ENCODE peak calls at places on chromosomes 11 and 22, in ten cellular contexts. A is esophagus muscularis mucosa; Y is mucosa of descending colon; K is PC-9; B is CD8-positive, alpha-beta T cell; E is IMR-90; Z is GM12865; Q is Peyer's patch; T is BJ; D is GM20000. W is an unnamed sample.

GRCh38 chr22:19851291-19852176 is 3.1 kb downstream of the GNB1L start:
- DNase-seq in T (no peak), Z (no peak), Y (no peak), A (peak), D (no peak), Q (no peak), K (no peak), B (no peak), E (no peak), W (no peak)

GRCh38 chr11:61659413-61660196 is 20.6 kb upstream of the DAGLA start:
- DNase-seq in B (no peak), Z (no peak), D (no peak), A (no peak), E (no peak), T (no peak), Y (no peak), Q (no peak), K (no peak), W (no peak)

GRCh38 chr22:37175414-37176144 is 12.5 kb downstream of the C1QTNF6 start:
- DNase-seq in E (no peak), D (no peak), K (no peak), A (no peak), B (no peak), Q (peak), Y (no peak), T (no peak), Z (no peak), W (no peak)

GRCh38 chr11:18600915-18601569 is 1.5 kb downstream of the MISFA start:
- DNase-seq in T (no peak), Y (no peak), E (no peak), K (no peak), D (no peak), A (no peak), Z (no peak), B (no peak), Q (no peak), W (no peak)

GRCh38 chr11:120688166-120688565 is 176.6 kb downstream of the GRIK4 start:
- DNase-seq in D (no peak), B (no peak), K (no peak), A (no peak), Z (no peak), Q (no peak), Y (no peak), T (no peak), E (no peak), W (no peak)

GRCh38 chr11:77557553-77557952 is 32.2 kb upstream of the AQP11 start:
- DNase-seq in Y (no peak), B (no peak), D (peak), A (no peak), Z (peak), T (no peak), K (no peak), Q (no peak), E (peak), W (no peak)

GRCh38 chr22:23054531-23055257 is 15.6 kb upstream of the GNAZ start:
- DNase-seq in Y (no peak), T (no peak), Q (peak), B (no peak), A (peak), Z (peak), D (peak), E (no peak), K (no peak), W (no peak)

GRCh38 chr11:30585067-30585891 is 874 bp downstream of the MPPED2 start:
- DNase-seq in D (peak), T (no peak), Y (peak), K (no peak), E (no peak), A (no peak), Z (no peak), Q (peak), B (no peak), W (peak)

GRCh38 chr11:113477321-113477720 is 2.1 kb upstream of the DRD2 start:
- DNase-seq in Y (no peak), K (no peak), Z (peak), E (no peak), T (no peak), A (no peak), D (no peak), B (no peak), Q (no peak), W (no peak)

GRCh38 chr11:3808846-3809623 is 675 bp downstream of the PGAP2 start:
- DNase-seq in D (peak), K (peak), E (peak), A (no peak), Z (peak), Q (no peak), T (no peak), Y (no peak), B (peak), W (no peak)

GRCh38 chr11:12813371-12814225 is 139.4 kb downstream of the TEAD1 start:
- DNase-seq in Z (no peak), E (peak), T (no peak), K (peak), D (no peak), Q (peak), A (no peak), B (no peak), Y (no peak), W (no peak)

GRCh38 chr11:61004037-61004641 is 32.7 kb downstream of the CD6 start:
- DNase-seq in Y (no peak), T (no peak), A (no peak), K (no peak), E (peak), B (peak), D (no peak), Q (no peak), Z (no peak), W (no peak)

GRCh38 chr11:25211635-25212251 is 714.9 kb downstream of the LUZP2 start:
- DNase-seq in E (no peak), D (no peak), A (no peak), Q (no peak), K (peak), Y (no peak), T (no peak), B (no peak), Z (no peak), W (no peak)

GRCh38 chr11:57513446-57513795 is 2.1 kb downstream of the SLC43A1 start:
- DNase-seq in D (no peak), K (no peak), Y (no peak), B (no peak), T (no peak), A (no peak), Z (no peak), E (no peak), Q (no peak), W (no peak)

GRCh38 chr11:111456086-111456858 is 55.9 kb downstream of the BTG4 start:
- DNase-seq in Z (no peak), K (no peak), T (no peak), D (no peak), Y (no peak), B (no peak), A (peak), Q (no peak), E (no peak), W (no peak)

GRCh38 chr11:1696608-1697570 is at the start of gene KRTAP5-6:
- DNase-seq in B (no peak), E (no peak), Y (no peak), Q (no peak), K (no peak), T (no peak), A (no peak), Z (no peak), D (no peak), W (no peak)

GRCh38 chr11:77726524-77726923 is 88.9 kb upstream of the CLNS1A start:
- DNase-seq in Z (peak), Q (no peak), Y (no peak), B (no peak), A (no peak), D (peak), E (no peak), K (no peak), T (no peak), W (no peak)

GRCh38 chr22:43917523-43917922 is 6.1 kb upstream of the PNPLA3 start:
- DNase-seq in Y (no peak), A (no peak), K (no peak), D (no peak), Z (no peak), B (no peak), E (no peak), T (no peak), Q (no peak), W (no peak)

GRCh38 chr22:49609207-49609876 is 218.3 kb downstream of the BRD1 start:
- DNase-seq in A (no peak), B (no peak), D (no peak), Q (peak), T (no peak), E (no peak), Z (no peak), K (no peak), Y (peak), W (no peak)

GRCh38 chr22:45207981-45208664 is 32.6 kb downstream of the KIAA0930 start:
- DNase-seq in A (no peak), Q (peak), K (no peak), T (no peak), D (no peak), Z (no peak), Y (no peak), B (no peak), E (peak), W (no peak)

GRCh38 chr11:11535611-11536010 is 86.2 kb downstream of the GALNT18 start:
- DNase-seq in Q (no peak), T (no peak), A (no peak), Z (no peak), E (no peak), D (no peak), Y (no peak), B (no peak), K (no peak), W (no peak)

GRCh38 chr22:36493690-36494110 is 12.3 kb upstream of the TXN2 start:
- DNase-seq in Y (peak), K (no peak), D (peak), B (no peak), E (no peak), A (no peak), T (no peak), Q (no peak), Z (peak), W (no peak)

GRCh38 chr11:10540546-10540914 is 457 bp downstream of the RNF141 start:
- DNase-seq in T (no peak), Y (no peak), Q (no peak), K (no peak), E (peak), Z (no peak), A (no peak), D (no peak), B (no peak), W (no peak)

GRCh38 chr11:12137938-12138731 is 27.7 kb downstream of the MICAL2 start:
- DNase-seq in Y (no peak), Q (no peak), K (no peak), E (peak), D (no peak), Z (no peak), A (no peak), B (no peak), T (no peak), W (no peak)

GRCh38 chr11:44863231-44863630 is 87.5 kb downstream of the TP53I11 start:
- DNase-seq in Z (no peak), D (no peak), A (no peak), E (no peak), K (no peak), Q (peak), T (no peak), B (no peak), Y (no peak), W (no peak)

GRCh38 chr11:104142701-104143100 is 21.2 kb downstream of the PDGFD start:
- DNase-seq in D (no peak), Q (no peak), E (no peak), A (no peak), K (no peak), Z (no peak), T (no peak), Y (no peak), B (no peak), W (no peak)

GRCh38 chr22:29208879-29209623 is 3.4 kb downstream of the EMID1 start:
- DNase-seq in K (no peak), Y (no peak), Z (no peak), B (no peak), Q (no peak), T (no peak), A (no peak), D (no peak), E (no peak), W (no peak)

DNA sequence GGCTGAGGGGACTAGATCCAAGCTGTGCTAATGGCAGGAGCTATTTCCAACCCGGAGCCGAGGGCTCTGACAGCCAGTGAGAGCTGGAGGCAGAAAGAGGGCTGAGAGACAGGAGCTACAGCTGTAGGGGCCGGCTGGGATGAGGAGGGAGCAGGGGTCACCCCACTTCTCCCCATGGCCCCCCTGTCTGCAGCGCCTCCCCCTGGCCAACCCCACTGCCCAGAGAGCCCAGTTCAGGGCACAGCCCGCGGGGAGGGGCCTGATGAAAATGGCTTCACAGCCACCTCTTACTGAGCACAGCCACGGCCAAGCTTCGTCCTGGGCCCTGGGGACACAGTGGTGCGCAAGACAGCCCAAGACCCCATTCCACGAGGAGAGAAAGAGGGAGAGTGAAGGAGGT is 27.9 kb downstream of the RPL3 start:
- DNase-seq in Z (no peak), K (no peak), A (no peak), B (no peak), D (no peak), T (no peak), E (no peak), Y (no peak), Q (no peak), W (no peak)
- TF ChIP-seq CTCF in Z (peak), K (no peak), A (no peak), B (no peak), D (no peak), T (no peak), E (peak), Y (no peak), Q (no peak), W (peak)

GRCh38 chr11:116724813-116725212 is 48.0 kb downstream of the BUD13 start:
- DNase-seq in Q (peak), B (no peak), Y (no peak), T (no peak), E (no peak), A (no peak), Z (no peak), K (no peak), D (no peak), W (no peak)
- TF ChIP-seq CTCF in Q (no peak), B (no peak), Y (no peak), T (no peak), E (no peak), A (no peak), Z (no peak), K (no peak), D (no peak), W (no peak)

GRCh38 chr11:87432006-87432405 is 394.3 kb downstream of the TMEM135 start:
- DNase-seq in T (peak), B (no peak), A (no peak), Q (no peak), D (no peak), Z (no peak), E (peak), Y (no peak), K (no peak), W (no peak)

GRCh38 chr11:87437844-87438223 is 400.1 kb downstream of the TMEM135 start:
- DNase-seq in T (peak), K (peak), Y (no peak), D (no peak), B (no peak), Q (no peak), Z (no peak), A (no peak), E (peak), W (no peak)

GRCh38 chr11:87431386-87431785 is 393.7 kb downstream of the TMEM135 start:
- DNase-seq in K (no peak), A (peak), Y (no peak), Q (no peak), Z (no peak), B (no peak), T (no peak), E (no peak), D (no peak), W (no peak)

GRCh38 chr11:87439981-87440760 is 402.4 kb downstream of the TMEM135 start:
- DNase-seq in T (peak), D (no peak), K (no peak), Z (no peak), A (no peak), Q (no peak), Y (no peak), B (no peak), E (no peak), W (no peak)

GRCh38 chr11:87437133-87437843 is 399.6 kb downstream of the TMEM135 start:
- DNase-seq in Y (no peak), Q (no peak), T (no peak), Z (no peak), D (no peak), E (no peak), K (no peak), B (no peak), A (peak), W (no peak)
- TF ChIP-seq CTCF in Y (no peak), Q (no peak), T (no peak), Z (no peak), D (no peak), E (no peak), K (no peak), B (no peak), A (no peak), W (no peak)

DNA sequence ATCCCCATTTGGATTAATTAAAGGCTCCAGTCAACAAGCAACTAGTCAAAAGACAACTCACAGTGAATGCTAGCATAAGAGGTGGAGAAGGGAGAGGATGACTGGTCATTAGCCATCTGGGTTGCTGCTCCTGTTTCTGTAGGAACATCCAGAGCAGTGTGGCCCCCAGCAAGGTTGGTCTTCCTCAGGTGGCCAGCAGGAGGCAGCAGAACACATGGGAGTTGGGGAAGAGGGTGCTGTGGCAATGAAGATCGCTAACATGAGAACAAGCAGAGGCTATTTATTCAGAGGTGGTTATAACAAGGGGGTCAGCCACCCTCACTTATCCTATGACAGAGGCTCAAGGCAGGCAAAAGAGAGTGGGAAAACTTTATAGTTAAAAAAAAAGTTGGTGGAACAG is 21.3 kb downstream of the IZUMO1R start:
- DNase-seq in E (peak), Y (peak), Q (peak), B (peak), K (peak), A (no peak), Z (peak), T (no peak), D (peak), W (no peak)
- TF ChIP-seq CTCF in E (peak), Y (no peak), Q (peak), B (no peak), K (peak), A (no peak), Z (peak), T (peak), D (peak), W (peak)

DNA sequence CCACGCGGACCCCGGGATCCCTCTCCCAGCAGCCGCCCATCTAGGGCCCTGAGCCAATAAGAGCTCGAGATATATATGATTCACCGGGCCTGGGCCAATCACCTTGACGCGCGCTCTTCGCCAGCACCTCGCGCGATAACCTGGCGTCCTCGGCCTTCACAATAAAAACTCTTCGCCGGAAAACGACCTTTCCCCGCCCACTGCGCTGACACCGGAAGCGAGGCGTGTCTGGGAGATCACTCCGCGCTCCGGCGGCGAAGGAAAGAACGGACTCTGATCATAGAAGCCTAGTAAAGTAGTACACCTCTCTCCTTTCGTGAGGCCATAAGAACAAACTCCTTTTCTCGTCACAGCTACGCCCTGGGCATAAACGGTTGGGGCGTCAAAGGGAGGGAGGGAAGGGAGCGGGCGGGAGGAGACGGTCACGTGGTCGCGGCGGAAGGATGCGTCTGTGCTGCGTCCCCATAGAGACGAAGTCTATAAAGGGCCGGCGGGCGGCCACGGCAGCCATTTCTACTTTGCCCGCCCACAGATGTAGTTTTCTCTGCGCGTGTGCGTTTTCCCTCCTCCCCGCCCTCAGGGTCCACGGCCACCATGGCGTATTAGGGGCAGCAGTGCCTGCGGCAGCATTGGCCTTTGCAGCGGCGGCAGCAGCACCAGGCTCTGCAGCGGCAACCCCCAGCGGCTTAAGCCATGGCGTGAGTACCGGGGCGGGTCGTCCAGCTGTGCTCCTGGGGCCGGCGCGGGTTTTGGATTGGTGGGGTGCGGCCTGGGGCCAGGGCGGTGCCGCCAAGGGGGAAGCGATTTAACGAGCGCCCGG is at the start of gene ATF4:
- DNase-seq in Y (peak), K (peak), Q (peak), E (peak), Z (peak), A (peak), T (peak), D (peak), B (peak), W (peak)
- TF ChIP-seq CTCF in Y (no peak), K (no peak), Q (no peak), E (no peak), Z (no peak), A (no peak), T (no peak), D (no peak), B (no peak), W (no peak)

GRCh38 chr11:130710022-130710421 is 206.3 kb downstream of the SNX19 start:
- DNase-seq in Q (no peak), A (peak), K (no peak), D (no peak), Y (no peak), E (peak), B (no peak), Z (no peak), T (no peak), W (no peak)

GRCh38 chr11:130710442-130711101 is 205.7 kb downstream of the SNX19 start:
- DNase-seq in D (no peak), B (no peak), E (peak), Y (no peak), Z (peak), A (no peak), K (no peak), Q (no peak), T (no peak), W (no peak)

GRCh38 chr11:130709531-130709930 is 206.7 kb downstream of the SNX19 start:
- DNase-seq in D (no peak), A (peak), E (no peak), Q (no peak), Y (no peak), Z (no peak), K (no peak), B (no peak), T (no peak), W (no peak)

GRCh38 chr11:130712480-130712879 is 203.8 kb downstream of the SNX19 start:
- DNase-seq in Q (no peak), T (no peak), B (no peak), E (no peak), Z (no peak), Y (no peak), A (no peak), D (no peak), K (no peak), W (no peak)

GRCh38 chr11:130711193-130711592 is 205.1 kb downstream of the SNX19 start:
- DNase-seq in K (no peak), E (peak), Y (no peak), D (no peak), Z (no peak), A (no peak), T (no peak), B (no peak), Q (no peak), W (no peak)
- TF ChIP-seq CTCF in K (no peak), E (no peak), Y (no peak), D (no peak), Z (no peak), A (no peak), T (no peak), B (no peak), Q (no peak), W (no peak)